ENCODE peak calls at places on chromosomes 12 and 14, in seven cellular contexts. One of them, this sample, is unnamed.

GRCh38 chr12:94603434-94604068 is 46.8 kb downstream of the TMCC3 start:
- DNase-seq in NCI-H1694: peak
- DNase-seq in ELR: peak
- DNase-seq in head of caudate nucleus: no peak
- DNase-seq in Caco-2: no peak
- DNase-seq in left ventricle myocardium inferior: no peak
- DNase-seq in activated CD4-positive, alpha-beta T cell treated with anti-CD3 and anti-CD28 coated beads, Interleukin-2, amount 50 U/mL, for 24 hours: no peak
- DNase-seq in this sample: no peak

GRCh38 chr12:31849090-31849687 is 110.0 kb upstream of the RESF1 start:
- DNase-seq in activated CD4-positive, alpha-beta T cell treated with anti-CD3 and anti-CD28 coated beads, Interleukin-2, amount 50 U/mL, for 24 hours: no peak
- DNase-seq in left ventricle myocardium inferior: no peak
- DNase-seq in Caco-2: no peak
- DNase-seq in ELR: peak
- DNase-seq in NCI-H1694: peak
- DNase-seq in head of caudate nucleus: no peak
- DNase-seq in this sample: no peak

GRCh38 chr14:74567219-74567618 is 44.8 kb downstream of the LTBP2 start:
- DNase-seq in NCI-H1694: no peak
- DNase-seq in activated CD4-positive, alpha-beta T cell treated with anti-CD3 and anti-CD28 coated beads, Interleukin-2, amount 50 U/mL, for 24 hours: no peak
- DNase-seq in ELR: no peak
- DNase-seq in head of caudate nucleus: no peak
- DNase-seq in left ventricle myocardium inferior: no peak
- DNase-seq in Caco-2: no peak
- DNase-seq in this sample: no peak

GRCh38 chr14:58826845-58827686 is 189.3 kb downstream of the DACT1 start:
- DNase-seq in left ventricle myocardium inferior: no peak
- DNase-seq in ELR: peak
- DNase-seq in head of caudate nucleus: no peak
- DNase-seq in activated CD4-positive, alpha-beta T cell treated with anti-CD3 and anti-CD28 coated beads, Interleukin-2, amount 50 U/mL, for 24 hours: no peak
- DNase-seq in NCI-H1694: no peak
- DNase-seq in Caco-2: no peak
- DNase-seq in this sample: no peak

GRCh38 chr14:70771781-70772212 is 37.5 kb downstream of the MAP3K9 start:
- DNase-seq in NCI-H1694: no peak
- DNase-seq in left ventricle myocardium inferior: no peak
- DNase-seq in head of caudate nucleus: no peak
- DNase-seq in ELR: peak
- DNase-seq in activated CD4-positive, alpha-beta T cell treated with anti-CD3 and anti-CD28 coated beads, Interleukin-2, amount 50 U/mL, for 24 hours: no peak
- DNase-seq in Caco-2: no peak
- DNase-seq in this sample: no peak

GRCh38 chr12:110253176-110253575 is 27.9 kb upstream of the ATP2A2 start:
- DNase-seq in head of caudate nucleus: no peak
- DNase-seq in NCI-H1694: no peak
- DNase-seq in left ventricle myocardium inferior: peak
- DNase-seq in activated CD4-positive, alpha-beta T cell treated with anti-CD3 and anti-CD28 coated beads, Interleukin-2, amount 50 U/mL, for 24 hours: no peak
- DNase-seq in Caco-2: no peak
- DNase-seq in ELR: no peak
- DNase-seq in this sample: no peak

GRCh38 chr14:53692451-53693330 is 263.9 kb downstream of the BMP4 start:
- DNase-seq in ELR: no peak
- DNase-seq in left ventricle myocardium inferior: no peak
- DNase-seq in NCI-H1694: peak
- DNase-seq in Caco-2: no peak
- DNase-seq in activated CD4-positive, alpha-beta T cell treated with anti-CD3 and anti-CD28 coated beads, Interleukin-2, amount 50 U/mL, for 24 hours: no peak
- DNase-seq in head of caudate nucleus: no peak
- DNase-seq in this sample: no peak

GRCh38 chr12:82383930-82384513 is 25.7 kb downstream of the METTL25 start:
- DNase-seq in ELR: peak
- DNase-seq in head of caudate nucleus: no peak
- DNase-seq in Caco-2: no peak
- DNase-seq in left ventricle myocardium inferior: no peak
- DNase-seq in NCI-H1694: peak
- DNase-seq in activated CD4-positive, alpha-beta T cell treated with anti-CD3 and anti-CD28 coated beads, Interleukin-2, amount 50 U/mL, for 24 hours: no peak
- DNase-seq in this sample: peak

GRCh38 chr12:77537648-77538047 is 293.0 kb upstream of the NAV3 start:
- DNase-seq in Caco-2: no peak
- DNase-seq in head of caudate nucleus: no peak
- DNase-seq in NCI-H1694: no peak
- DNase-seq in activated CD4-positive, alpha-beta T cell treated with anti-CD3 and anti-CD28 coated beads, Interleukin-2, amount 50 U/mL, for 24 hours: no peak
- DNase-seq in ELR: no peak
- DNase-seq in left ventricle myocardium inferior: no peak
- DNase-seq in this sample: no peak

GRCh38 chr12:49428652-49429549 is 61.6 kb downstream of the SPATS2 start:
- DNase-seq in head of caudate nucleus: no peak
- DNase-seq in NCI-H1694: no peak
- DNase-seq in ELR: peak
- DNase-seq in Caco-2: no peak
- DNase-seq in left ventricle myocardium inferior: no peak
- DNase-seq in activated CD4-positive, alpha-beta T cell treated with anti-CD3 and anti-CD28 coated beads, Interleukin-2, amount 50 U/mL, for 24 hours: no peak
- DNase-seq in this sample: peak

GRCh38 chr12:121989951-121990647 is 31.6 kb upstream of the BCL7A start:
- DNase-seq in left ventricle myocardium inferior: no peak
- DNase-seq in activated CD4-positive, alpha-beta T cell treated with anti-CD3 and anti-CD28 coated beads, Interleukin-2, amount 50 U/mL, for 24 hours: no peak
- DNase-seq in head of caudate nucleus: no peak
- DNase-seq in ELR: no peak
- DNase-seq in NCI-H1694: no peak
- DNase-seq in Caco-2: no peak
- DNase-seq in this sample: no peak

GRCh38 chr12:55720071-55720564 is at the start of gene RDH5:
- DNase-seq in left ventricle myocardium inferior: peak
- DNase-seq in NCI-H1694: no peak
- DNase-seq in head of caudate nucleus: no peak
- DNase-seq in activated CD4-positive, alpha-beta T cell treated with anti-CD3 and anti-CD28 coated beads, Interleukin-2, amount 50 U/mL, for 24 hours: no peak
- DNase-seq in ELR: peak
- DNase-seq in Caco-2: peak
- DNase-seq in this sample: peak

GRCh38 chr14:70448633-70449032 is 3.3 kb upstream of the ADAM21 start:
- DNase-seq in ELR: no peak
- DNase-seq in NCI-H1694: no peak
- DNase-seq in head of caudate nucleus: no peak
- DNase-seq in activated CD4-positive, alpha-beta T cell treated with anti-CD3 and anti-CD28 coated beads, Interleukin-2, amount 50 U/mL, for 24 hours: no peak
- DNase-seq in Caco-2: no peak
- DNase-seq in left ventricle myocardium inferior: no peak
- DNase-seq in this sample: peak

GRCh38 chr12:66288121-66288520 is 14.2 kb upstream of the HELB start:
- DNase-seq in head of caudate nucleus: no peak
- DNase-seq in ELR: no peak
- DNase-seq in activated CD4-positive, alpha-beta T cell treated with anti-CD3 and anti-CD28 coated beads, Interleukin-2, amount 50 U/mL, for 24 hours: no peak
- DNase-seq in Caco-2: no peak
- DNase-seq in NCI-H1694: no peak
- DNase-seq in left ventricle myocardium inferior: no peak
- DNase-seq in this sample: no peak

GRCh38 chr14:60561845-60562746 is 53.1 kb downstream of the SIX6 start:
- DNase-seq in activated CD4-positive, alpha-beta T cell treated with anti-CD3 and anti-CD28 coated beads, Interleukin-2, amount 50 U/mL, for 24 hours: no peak
- DNase-seq in left ventricle myocardium inferior: no peak
- DNase-seq in Caco-2: peak
- DNase-seq in NCI-H1694: peak
- DNase-seq in ELR: peak
- DNase-seq in head of caudate nucleus: peak
- DNase-seq in this sample: peak

GRCh38 chr12:31629756-31630732 is 29.4 kb upstream of the ETFBKMT start:
- DNase-seq in NCI-H1694: no peak
- DNase-seq in left ventricle myocardium inferior: peak
- DNase-seq in head of caudate nucleus: no peak
- DNase-seq in ELR: no peak
- DNase-seq in activated CD4-positive, alpha-beta T cell treated with anti-CD3 and anti-CD28 coated beads, Interleukin-2, amount 50 U/mL, for 24 hours: no peak
- DNase-seq in Caco-2: peak
- DNase-seq in this sample: no peak

GRCh38 chr12:54159140-54159539 is 29.6 kb downstream of the SMUG1 start:
- DNase-seq in NCI-H1694: peak
- DNase-seq in ELR: peak
- DNase-seq in left ventricle myocardium inferior: no peak
- DNase-seq in activated CD4-positive, alpha-beta T cell treated with anti-CD3 and anti-CD28 coated beads, Interleukin-2, amount 50 U/mL, for 24 hours: no peak
- DNase-seq in Caco-2: peak
- DNase-seq in head of caudate nucleus: peak
- DNase-seq in this sample: no peak

GRCh38 chr14:98945611-98946570 is 326.1 kb downstream of the BCL11B start:
- DNase-seq in Caco-2: no peak
- DNase-seq in ELR: no peak
- DNase-seq in NCI-H1694: no peak
- DNase-seq in head of caudate nucleus: no peak
- DNase-seq in activated CD4-positive, alpha-beta T cell treated with anti-CD3 and anti-CD28 coated beads, Interleukin-2, amount 50 U/mL, for 24 hours: no peak
- DNase-seq in left ventricle myocardium inferior: no peak
- DNase-seq in this sample: no peak